ENCODE peak calls at places on chromosomes 11 and 22, in six cellular contexts. J, F, N, C, Z and M are unnamed samples.

GRCh38 chr11:100726709-100727108 is 39.6 kb downstream of the ARHGAP42 start:
- DNase-seq in J (no peak), F (no peak), N (no peak), C (no peak), Z (no peak), M (no peak)

GRCh38 chr22:47237890-47238480 is 475.5 kb downstream of the TBC1D22A start:
- DNase-seq in J (no peak), F (no peak), N (no peak), C (no peak), Z (no peak), M (no peak)

GRCh38 chr11:16126361-16126760 is 230.0 kb downstream of the SOX6 start:
- DNase-seq in J (no peak), F (no peak), N (no peak), C (no peak), Z (no peak), M (no peak)

GRCh38 chr11:104870910-104871309 is 27.4 kb downstream of the CASP12 start:
- DNase-seq in J (no peak), F (no peak), N (peak; percentile 50), C (no peak), Z (no peak), M (no peak)

GRCh38 chr11:11842426-11843008 is 745 bp downstream of the USP47 start:
- DNase-seq in J (peak; percentile 25), F (peak; percentile 47), N (peak; percentile 84), C (peak; percentile 77), Z (peak; percentile 50), M (peak; percentile 60)

GRCh38 chr11:97414801-97415200 is 1025.0 kb downstream of the JRKL start:
- DNase-seq in J (no peak), F (no peak), N (no peak), C (no peak), Z (no peak), M (no peak)

GRCh38 chr11:7353100-7353499 is 101.4 kb downstream of the SYT9 start:
- DNase-seq in J (no peak), F (no peak), N (peak; percentile 33), C (peak; percentile 49), Z (peak; percentile 12), M (peak; percentile 49)

GRCh38 chr22:36862251-36863242 is 1.7 kb downstream of the NCF4 start:
- DNase-seq in J (no peak), F (no peak), N (no peak), C (no peak), Z (peak; percentile 52), M (peak; percentile 77)

GRCh38 chr22:46053563-46054090 is 76.7 kb upstream of the WNT7B start:
- DNase-seq in J (no peak), F (peak; percentile 28), N (peak; percentile 62), C (peak; percentile 48), Z (peak; percentile 91), M (peak; percentile 61)